ENCODE peak calls at places on chromosomes 1 and 21, in eight cellular contexts. K is CD8-positive, alpha-beta T cell; S is cardiac muscle cell; G is endodermal cell; C is breast epithelium; H is ovary; W is thoracic aorta; D is aorta. L is an unnamed sample.

GRCh38 chr1:153946622-153947246 is at the start of gene DENND4B:
- DNase-seq in K (peak; percentile 43), S (peak; percentile 87), G (peak; percentile 96), C (peak; percentile 57), H (peak; percentile 87), W (peak; percentile 40), D (peak; percentile 92), L (peak; percentile 85)

GRCh38 chr1:74343191-74343590 is 108.0 kb downstream of the TNNI3K start:
- DNase-seq in K (no peak), S (peak; percentile 2), G (no peak), C (no peak), H (no peak), W (no peak), D (no peak), L (no peak)

GRCh38 chr1:209879539-209879938 is 51.8 kb downstream of the UTP25 start:
- DNase-seq in K (no peak), S (peak; percentile 25), G (no peak), C (no peak), H (no peak), W (no peak), D (no peak), L (no peak)

GRCh38 chr1:60989745-60990718 is 92.3 kb upstream of the NFIA start:
- DNase-seq in K (no peak), S (peak; percentile 90), G (no peak), C (no peak), H (peak; percentile 68), W (peak; percentile 57), D (peak; percentile 82), L (no peak)

GRCh38 chr1:119228318-119228717 is 87.9 kb upstream of the WARS2 start:
- DNase-seq in K (no peak), S (no peak), G (no peak), C (no peak), H (no peak), W (no peak), D (no peak), L (no peak)

GRCh38 chr21:44706026-44706705 is 5.2 kb downstream of the TSPEAR start:
- DNase-seq in K (no peak), S (no peak), G (peak; percentile 76), C (no peak), H (no peak), W (no peak), D (no peak), L (no peak)

GRCh38 chr1:58841455-58841854 is 57.6 kb upstream of the JUN start:
- DNase-seq in K (no peak), S (no peak), G (peak; percentile 69), C (no peak), H (no peak), W (no peak), D (no peak), L (peak; percentile 31)

GRCh38 chr1:48674641-48675040 is 102.0 kb downstream of the BEND5 start:
- DNase-seq in K (no peak), S (peak; percentile 40), G (no peak), C (no peak), H (no peak), W (no peak), D (no peak), L (no peak)

GRCh38 chr1:119884700-119885099 is 11.6 kb downstream of the ADAM30 start:
- DNase-seq in K (no peak), S (peak; percentile 30), G (no peak), C (no peak), H (no peak), W (no peak), D (no peak), L (no peak)

GRCh38 chr1:226827968-226828513 is 42.4 kb upstream of the PSEN2 start:
- DNase-seq in K (peak; percentile 86), S (peak; percentile 98), G (peak; percentile 99), C (peak; percentile 85), H (peak; percentile 98), W (peak; percentile 88), D (peak; percentile 99), L (peak; percentile 95)

GRCh38 chr1:2528966-2529750 is 905 bp downstream of the HES5 start:
- DNase-seq in K (no peak), S (no peak), G (peak; percentile 92), C (no peak), H (no peak), W (no peak), D (no peak), L (no peak)

GRCh38 chr21:28932717-28933116 is 60.0 kb downstream of the LTN1 start:
- DNase-seq in K (no peak), S (no peak), G (no peak), C (no peak), H (no peak), W (no peak), D (no peak), L (no peak)

GRCh38 chr1:220698607-220699016 is 8.4 kb downstream of the C1orf115 start:
- DNase-seq in K (no peak), S (no peak), G (no peak), C (no peak), H (no peak), W (no peak), D (no peak), L (no peak)

GRCh38 chr1:220696863-220697231 is 6.7 kb downstream of the C1orf115 start:
- DNase-seq in K (no peak), S (peak; percentile 36), G (no peak), C (no peak), H (no peak), W (no peak), D (no peak), L (no peak)

GRCh38 chr1:220697326-220697725 is 7.2 kb downstream of the C1orf115 start:
- DNase-seq in K (no peak), S (no peak), G (no peak), C (no peak), H (no peak), W (no peak), D (no peak), L (no peak)

GRCh38 chr1:220700591-220701179 is 10.5 kb downstream of the C1orf115 start:
- DNase-seq in K (no peak), S (peak; percentile 64), G (no peak), C (no peak), H (no peak), W (no peak), D (no peak), L (no peak)

DNA sequence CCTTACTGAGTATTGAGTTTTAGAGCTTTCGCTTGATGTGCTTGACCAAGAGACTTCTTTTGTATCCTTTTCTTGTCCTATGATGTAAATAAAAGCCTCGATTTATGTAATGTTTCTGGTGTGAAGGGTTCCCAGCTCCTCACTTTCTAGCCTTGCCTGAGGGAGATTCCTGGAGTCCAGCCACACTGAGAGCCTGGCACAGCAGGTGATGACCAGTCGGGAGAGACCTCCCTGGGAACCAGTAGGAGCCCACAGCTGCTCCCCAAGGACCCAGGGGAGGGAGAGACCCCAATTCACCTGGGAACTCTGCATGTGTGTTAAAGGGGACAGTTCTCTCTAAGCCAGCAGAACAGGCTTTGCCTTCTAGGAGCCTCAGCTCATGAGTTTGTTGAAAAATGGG is 8.9 kb downstream of the C1orf115 start:
- DNase-seq in K (no peak), S (no peak), G (no peak), C (no peak), H (no peak), W (no peak), D (no peak), L (no peak)
- H3K27ac ChIP-seq in K (no peak overlapping the region), S (no peak overlapping the region), G (no peak overlapping the region), C (no peak overlapping the region), H (no peak overlapping the region), W (no peak overlapping the region), D (no peak overlapping the region), L (no peak overlapping the region)

DNA sequence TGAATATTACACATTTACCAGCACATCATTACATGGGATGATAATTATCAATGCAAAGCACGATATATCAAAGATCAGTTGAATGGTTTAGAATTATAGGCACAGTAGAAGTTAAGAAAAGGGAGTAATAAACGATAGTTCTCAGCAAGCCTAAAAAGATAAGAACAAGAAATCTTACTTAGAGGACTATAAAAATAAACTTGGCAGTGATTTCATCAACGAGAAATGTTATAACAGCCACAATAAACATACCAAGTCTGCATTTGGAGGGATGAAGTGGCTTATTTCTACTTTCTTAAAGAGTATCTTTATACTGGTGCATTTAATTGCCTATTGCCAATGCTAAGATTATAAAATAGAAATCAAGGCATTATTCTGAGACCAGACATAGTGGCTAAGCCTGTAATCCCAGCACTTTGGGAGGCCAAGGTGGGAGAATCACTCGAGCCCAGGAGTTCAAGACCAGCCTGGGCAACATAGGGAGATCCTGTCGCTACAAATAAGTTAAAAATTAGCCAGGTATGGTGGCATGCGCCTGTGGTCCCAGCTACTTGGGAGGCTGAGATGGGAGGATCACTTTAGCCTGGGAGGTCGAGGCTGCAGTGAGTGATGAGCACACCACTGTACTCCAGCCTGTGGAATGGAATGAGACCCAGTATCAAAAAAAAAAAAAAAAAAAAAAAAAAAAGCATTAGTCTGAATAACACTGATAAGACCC is 43.5 kb downstream of the WDR64 start:
- DNase-seq in K (no peak), S (no peak), G (no peak), C (no peak), H (no peak), W (no peak), D (no peak), L (no peak)
- H3K27me3 ChIP-seq in K (no peaks in the 10 kb centered on the region), S (no peaks in the 10 kb centered on the region), G (peaks cover 90% of the 10 kb centered on the region), C (no peaks in the 10 kb centered on the region), H (no peaks in the 10 kb centered on the region), W (no peaks in the 10 kb centered on the region), D (no peaks in the 10 kb centered on the region), L (peaks cover 2% of the 10 kb centered on the region)

DNA sequence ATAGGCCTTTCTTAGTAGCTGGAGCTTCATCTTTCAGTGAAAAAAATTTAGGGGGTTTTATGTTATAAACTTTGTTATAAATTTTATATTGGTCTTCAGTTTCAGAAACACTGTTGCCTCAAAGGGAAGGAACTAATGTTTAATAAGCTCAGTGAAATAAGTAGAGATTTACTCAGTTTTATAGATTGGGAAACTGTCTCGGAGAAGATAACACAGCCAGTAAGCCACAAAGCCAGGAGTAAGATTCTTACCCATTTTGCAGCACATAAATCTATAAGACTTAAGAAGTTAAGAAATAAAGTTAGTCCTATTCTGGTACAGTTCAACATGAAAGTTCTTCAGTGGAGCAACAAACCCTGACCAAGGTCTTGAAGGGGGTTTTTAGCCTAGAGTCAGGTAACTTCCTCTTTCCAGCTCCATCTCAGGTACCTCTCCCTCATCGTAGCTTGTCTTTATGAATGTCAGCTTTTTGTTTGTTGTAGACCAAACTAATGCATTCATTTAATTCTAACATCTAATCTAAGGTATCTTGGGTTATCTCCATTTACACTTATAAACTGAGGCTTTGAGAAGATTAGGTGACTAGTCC is 3.3 kb downstream of the KPNA6 start:
- DNase-seq in K (no peak), S (no peak), G (no peak), C (no peak), H (no peak), W (no peak), D (no peak), L (no peak)
- H3K4me1 ChIP-seq in K (peaks cover 64% of the 10 kb centered on the region), S (no peaks in the 10 kb centered on the region), G (no peaks in the 10 kb centered on the region), C (peaks cover 24% of the 10 kb centered on the region), H (peaks cover 14% of the 10 kb centered on the region), W (peaks cover 12% of the 10 kb centered on the region), D (no peaks in the 10 kb centered on the region), L (peaks cover 60% of the 10 kb centered on the region)

GRCh38 chr21:42658320-42659105 is 5.1 kb downstream of the PDE9A start:
- DNase-seq in K (no peak), S (no peak), G (no peak), C (no peak), H (no peak), W (no peak), D (no peak), L (no peak)
- H3K27ac ChIP-seq in K (no peak overlapping the region), S (no peak overlapping the region), G (no peak overlapping the region), C (no peak overlapping the region), H (no peak overlapping the region), W (no peak overlapping the region), D (no peak overlapping the region), L (no peak overlapping the region)

L was measured in CD4-positive, CD25-positive, alpha-beta regulatory T cell.